ENCODE peak calls at places on chromosomes 5 and 9, in eight cellular contexts. G, V, B, Y, E, K, Q and M are unnamed samples.
A peak's percentile ranks its signal among the peaks of the same experiment; 100 is the strongest.

GRCh38 chr5:95070453-95070852 is 214.4 kb downstream of the MCTP1 start:
- DNase-seq in G (no peak), V (no peak), B (no peak), Y (no peak), E (no peak), K (no peak), Q (no peak), M (no peak)

GRCh38 chr5:102483736-102484135 is 15.1 kb downstream of the SLCO6A1 start:
- DNase-seq in G (no peak), V (no peak), B (no peak), Y (no peak), E (no peak), K (no peak), Q (peak; percentile 3), M (no peak)

GRCh38 chr5:157903117-157903450 is 44.1 kb upstream of the CLINT1 start:
- DNase-seq in G (no peak), V (no peak), B (no peak), Y (no peak), E (no peak), K (no peak), Q (no peak), M (no peak)

GRCh38 chr5:132087176-132087575 is 13.6 kb downstream of the CSF2 start:
- DNase-seq in G (no peak), V (no peak), B (no peak), Y (peak; percentile 28), E (no peak), K (no peak), Q (no peak), M (no peak)

GRCh38 chr5:140339636-140340035 is 6.8 kb downstream of the HBEGF start:
- DNase-seq in G (no peak), V (no peak), B (no peak), Y (no peak), E (no peak), K (no peak), Q (no peak), M (no peak)

GRCh38 chr5:64834037-64834436 is 65.3 kb downstream of the CWC27 start:
- DNase-seq in G (no peak), V (no peak), B (no peak), Y (no peak), E (no peak), K (no peak), Q (peak; percentile 35), M (no peak)

GRCh38 chr9:127634698-127635097 is 22.6 kb downstream of the STXBP1 start:
- DNase-seq in G (no peak), V (no peak), B (no peak), Y (no peak), E (peak; percentile 47), K (no peak), Q (no peak), M (no peak)

GRCh38 chr5:20618353-20618752 is 630.4 kb upstream of the CDH18 start:
- DNase-seq in G (no peak), V (no peak), B (no peak), Y (no peak), E (no peak), K (no peak), Q (no peak), M (no peak)

GRCh38 chr9:126002476-126003350 is 255.5 kb downstream of the PBX3 start:
- DNase-seq in G (no peak), V (no peak), B (no peak), Y (no peak), E (no peak), K (no peak), Q (no peak), M (peak; percentile 42)

GRCh38 chr5:24225051-24225450 is 419.7 kb downstream of the CDH10 start:
- DNase-seq in G (no peak), V (no peak), B (no peak), Y (no peak), E (peak; percentile 25), K (no peak), Q (no peak), M (no peak)

GRCh38 chr5:56569051-56569450 is 246.3 kb upstream of the MAP3K1 start:
- DNase-seq in G (no peak), V (no peak), B (no peak), Y (peak; percentile 39), E (no peak), K (no peak), Q (peak; percentile 41), M (no peak)

GRCh38 chr5:56567278-56567677 is 248.1 kb upstream of the MAP3K1 start:
- DNase-seq in G (no peak), V (no peak), B (no peak), Y (no peak), E (no peak), K (no peak), Q (no peak), M (no peak)

GRCh38 chr5:56564451-56565223 is 250.7 kb upstream of the MAP3K1 start:
- DNase-seq in G (no peak), V (no peak), B (no peak), Y (no peak), E (no peak), K (no peak), Q (peak; percentile 89), M (no peak)

GRCh38 chr5:56565693-56566092 is 249.7 kb upstream of the MAP3K1 start:
- DNase-seq in G (no peak), V (no peak), B (no peak), Y (no peak), E (no peak), K (no peak), Q (no peak), M (no peak)

GRCh38 chr5:56566374-56567249 is 248.7 kb upstream of the MAP3K1 start:
- DNase-seq in G (no peak), V (no peak), B (no peak), Y (no peak), E (no peak), K (no peak), Q (no peak), M (no peak)
- H3K4me3 ChIP-seq in G (no peak overlapping the region), V (no peak overlapping the region), B (no peak overlapping the region), Y (no peak overlapping the region), E (no peak overlapping the region), K (no peak overlapping the region), Q (no peak overlapping the region), M (no peak overlapping the region)

DNA sequence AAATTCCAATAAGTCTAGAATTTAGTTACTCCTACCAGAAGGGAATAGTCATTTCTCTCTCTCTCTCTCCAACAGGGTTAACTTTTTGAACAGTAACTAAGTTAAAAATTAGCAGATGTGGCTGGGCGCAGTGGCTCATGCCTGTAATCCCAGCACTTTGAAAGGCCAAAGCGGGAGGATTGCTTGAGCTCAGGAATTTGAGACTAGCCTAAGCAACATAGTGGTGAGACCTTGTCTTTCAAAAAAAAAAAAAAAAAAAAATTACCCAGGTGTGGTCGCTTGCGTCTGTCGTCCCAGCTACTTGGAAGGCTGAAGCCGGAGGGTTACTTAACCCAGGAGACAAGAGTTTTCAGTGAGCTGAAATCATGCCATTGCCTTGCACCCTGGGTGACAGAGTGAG is 639.7 kb downstream of the PTPRD start:
- DNase-seq in G (no peak), V (no peak), B (no peak), Y (no peak), E (no peak), K (no peak), Q (no peak), M (no peak)
- H3K27me3 ChIP-seq in G (no peaks in the 10 kb centered on the region), V (no peaks in the 10 kb centered on the region), B (no peaks in the 10 kb centered on the region), Y (peaks cover 2% of the 10 kb centered on the region), E (no peaks in the 10 kb centered on the region), K (no peaks in the 10 kb centered on the region), Q (no peaks in the 10 kb centered on the region), M (no peaks in the 10 kb centered on the region)

GRCh38 chr5:154058055-154059038 is 19.6 kb downstream of the MFAP3 start:
- DNase-seq in G (no peak), V (peak; percentile 26), B (no peak), Y (no peak), E (peak; percentile 24), K (no peak), Q (peak; percentile 57), M (no peak)
- H3K4me3 ChIP-seq in G (no peak overlapping the region), V (no peak overlapping the region), B (no peak overlapping the region), Y (no peak overlapping the region), E (no peak overlapping the region), K (no peak overlapping the region), Q (no peak overlapping the region), M (no peak overlapping the region)

GRCh38 chr5:177085985-177086917 is at the start of gene FGFR4:
- DNase-seq in G (peak; percentile 78), V (peak; percentile 87), B (peak; percentile 57), Y (no peak), E (peak; percentile 91), K (peak; percentile 60), Q (peak; percentile 73), M (peak; percentile 100)

GRCh38 chr5:177081859-177082258 is 4.9 kb upstream of the FGFR4 start:
- DNase-seq in G (no peak), V (no peak), B (no peak), Y (no peak), E (no peak), K (no peak), Q (no peak), M (peak; percentile 43)

GRCh38 chr5:177083351-177083750 is 3.4 kb upstream of the FGFR4 start:
- DNase-seq in G (no peak), V (no peak), B (no peak), Y (no peak), E (peak; percentile 83), K (no peak), Q (no peak), M (no peak)

GRCh38 chr5:177086918-177087706 is 397 bp downstream of the FGFR4 start:
- DNase-seq in G (peak; percentile 70), V (peak; percentile 89), B (peak; percentile 60), Y (peak; percentile 39), E (peak; percentile 87), K (peak; percentile 43), Q (peak; percentile 36), M (peak; percentile 98)

DNA sequence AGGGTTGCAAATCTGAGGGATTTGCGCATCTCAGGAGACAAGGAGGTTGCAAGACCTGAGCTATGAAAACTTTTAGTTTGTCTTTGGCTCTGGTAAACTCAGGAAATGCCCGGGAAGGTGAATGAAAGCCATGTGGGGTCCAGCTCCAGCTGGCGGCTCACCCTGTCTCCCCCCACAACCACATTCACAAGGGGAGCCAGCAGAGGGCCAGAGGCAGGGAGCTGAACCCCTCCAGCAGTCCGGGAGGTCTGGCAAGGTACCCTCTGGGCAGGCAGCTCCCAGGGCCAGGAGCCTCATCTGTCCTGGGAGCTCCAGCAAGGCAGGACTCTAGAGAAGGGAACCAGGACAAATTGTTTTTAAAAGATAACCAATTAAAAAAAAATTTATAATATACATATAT is 2.5 kb upstream of the FGFR4 start:
- DNase-seq in G (no peak), V (no peak), B (no peak), Y (no peak), E (no peak), K (no peak), Q (no peak), M (no peak)
- H3K27me3 ChIP-seq in G (no peaks in the 10 kb centered on the region), V (no peaks in the 10 kb centered on the region), B (peaks cover 5% of the 10 kb centered on the region), Y (peaks cover 3% of the 10 kb centered on the region), E (no peaks in the 10 kb centered on the region), K (no peaks in the 10 kb centered on the region), Q (peaks cover 17% of the 10 kb centered on the region), M (no peaks in the 10 kb centered on the region)